ENCODE peak calls at places on chromosomes 3 and 15, in four cellular contexts. One of them, this sample, is unnamed. For H3K4me1 and H3K9me3, the result is how much of the 10 kb centered on the place peaks cover.

GRCh38 chr3:60577601-60578000 is 673.7 kb downstream of the FHIT start:
- DNase-seq in right atrium auricular region: no peak
- DNase-seq in thoracic aorta: no peak
- DNase-seq in Peyer's patch: no peak
- DNase-seq in this sample: no peak

GRCh38 chr3:186525369-186526255 is 18.6 kb downstream of the CRYGS start:
- DNase-seq in right atrium auricular region: no peak
- DNase-seq in thoracic aorta: no peak
- DNase-seq in Peyer's patch: no peak
- DNase-seq in this sample: no peak

GRCh38 chr15:74032046-74032445 is 37.5 kb downstream of the PML start:
- DNase-seq in thoracic aorta: no peak
- DNase-seq in right atrium auricular region: no peak
- DNase-seq in Peyer's patch: no peak
- DNase-seq in this sample: no peak

GRCh38 chr3:121627622-121628021 is 33.1 kb downstream of the HCLS1 start:
- DNase-seq in thoracic aorta: no peak
- DNase-seq in Peyer's patch: no peak
- DNase-seq in right atrium auricular region: no peak
- DNase-seq in this sample: no peak

GRCh38 chr3:20185364-20185732 is 658 bp downstream of the SGO1 start:
- DNase-seq in Peyer's patch: no peak
- DNase-seq in thoracic aorta: no peak
- DNase-seq in right atrium auricular region: no peak
- DNase-seq in this sample: peak

GRCh38 chr15:35519536-35520149 is 26.3 kb downstream of the DPH6 start:
- DNase-seq in thoracic aorta: no peak
- DNase-seq in right atrium auricular region: no peak
- DNase-seq in Peyer's patch: no peak
- DNase-seq in this sample: peak

GRCh38 chr3:59121346-59122144 is 71.7 kb upstream of the CFAP20DC start:
- DNase-seq in Peyer's patch: no peak
- DNase-seq in thoracic aorta: no peak
- DNase-seq in right atrium auricular region: no peak
- DNase-seq in this sample: no peak

GRCh38 chr3:72048873-72049272 is 263.9 kb upstream of the PROK2 start:
- DNase-seq in Peyer's patch: no peak
- DNase-seq in right atrium auricular region: no peak
- DNase-seq in thoracic aorta: no peak
- DNase-seq in this sample: no peak

GRCh38 chr3:70963412-70963811 is 620.1 kb downstream of the FOXP1 start:
- DNase-seq in thoracic aorta: no peak
- DNase-seq in Peyer's patch: no peak
- DNase-seq in right atrium auricular region: no peak
- DNase-seq in this sample: no peak

GRCh38 chr3:186432944-186433732 is 71.1 kb upstream of the DGKG start:
- DNase-seq in right atrium auricular region: no peak
- DNase-seq in thoracic aorta: no peak
- DNase-seq in Peyer's patch: no peak
- DNase-seq in this sample: no peak

GRCh38 chr3:65979152-65979551 is 59.6 kb downstream of the MAGI1 start:
- DNase-seq in Peyer's patch: no peak
- DNase-seq in thoracic aorta: peak
- DNase-seq in right atrium auricular region: no peak
- DNase-seq in this sample: no peak

GRCh38 chr15:38389924-38390542 is 63.9 kb upstream of the FAM98B start:
- DNase-seq in thoracic aorta: peak
- DNase-seq in right atrium auricular region: peak
- DNase-seq in Peyer's patch: peak
- DNase-seq in this sample: peak

DNA sequence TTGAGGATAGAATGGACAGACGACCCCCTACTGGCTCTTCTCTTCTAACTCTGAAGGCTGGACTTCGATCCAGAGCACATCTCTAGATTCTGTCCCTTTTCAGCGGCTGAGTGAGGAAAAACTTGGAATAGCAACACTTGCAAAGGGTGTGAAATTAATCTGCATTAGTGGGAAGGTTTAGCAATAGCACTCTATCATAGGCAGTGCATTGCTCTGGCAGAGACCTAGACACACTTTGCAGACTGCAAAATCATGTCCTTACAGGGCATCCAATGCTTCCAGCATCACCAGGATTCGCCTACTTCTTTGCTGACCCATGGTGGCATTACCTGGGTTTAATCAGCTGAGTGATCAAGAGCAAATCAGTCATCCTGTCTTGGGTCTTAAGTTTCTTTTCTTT is 43.1 kb downstream of the DAPK2 start:
- DNase-seq in Peyer's patch: no peak
- DNase-seq in right atrium auricular region: no peak
- DNase-seq in thoracic aorta: no peak
- DNase-seq in this sample: no peak
- H3K4me1 ChIP-seq in Peyer's patch: half or more
- H3K4me1 ChIP-seq in right atrium auricular region: under half
- H3K4me1 ChIP-seq in thoracic aorta: under half
- H3K4me1 ChIP-seq in this sample: under half

GRCh38 chr15:85646538-85647091 is 148.1 kb downstream of the KLHL25 start:
- DNase-seq in thoracic aorta: no peak
- DNase-seq in Peyer's patch: no peak
- DNase-seq in right atrium auricular region: no peak
- DNase-seq in this sample: no peak

GRCh38 chr15:85642054-85642692 is 152.6 kb downstream of the KLHL25 start:
- DNase-seq in Peyer's patch: no peak
- DNase-seq in thoracic aorta: no peak
- DNase-seq in right atrium auricular region: no peak
- DNase-seq in this sample: no peak

GRCh38 chr15:85639752-85640381 is 154.9 kb downstream of the KLHL25 start:
- DNase-seq in Peyer's patch: no peak
- DNase-seq in right atrium auricular region: no peak
- DNase-seq in thoracic aorta: no peak
- DNase-seq in this sample: no peak

GRCh38 chr15:85642693-85643058 is 152.0 kb downstream of the KLHL25 start:
- DNase-seq in right atrium auricular region: peak
- DNase-seq in Peyer's patch: no peak
- DNase-seq in thoracic aorta: peak
- DNase-seq in this sample: no peak
- H3K4me3 ChIP-seq in right atrium auricular region: no peak
- H3K4me3 ChIP-seq in Peyer's patch: no peak
- H3K4me3 ChIP-seq in thoracic aorta: peak
- H3K4me3 ChIP-seq in this sample: no peak

DNA sequence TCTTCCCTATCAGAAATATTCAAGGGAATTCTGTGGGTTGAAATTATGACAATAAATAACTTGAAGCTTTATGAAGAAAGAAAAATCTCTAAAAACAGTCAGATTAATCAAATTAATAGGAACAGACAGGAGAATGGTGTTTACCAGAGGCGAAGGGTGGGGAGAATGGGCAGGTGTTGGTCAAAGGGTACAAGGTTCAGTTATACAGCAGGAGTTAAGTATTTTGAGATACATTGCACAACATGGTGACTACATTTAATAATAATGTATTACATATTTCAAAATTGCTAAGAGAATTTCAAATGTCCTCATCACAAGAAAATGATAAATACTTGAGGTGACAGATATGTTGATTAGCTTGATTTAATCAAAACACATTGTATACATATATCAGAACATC is 18.6 kb downstream of the SPCS1 start:
- DNase-seq in right atrium auricular region: no peak
- DNase-seq in thoracic aorta: no peak
- DNase-seq in Peyer's patch: no peak
- DNase-seq in this sample: no peak
- H3K9me3 ChIP-seq in right atrium auricular region: under half
- H3K9me3 ChIP-seq in thoracic aorta: under half
- H3K9me3 ChIP-seq in Peyer's patch: under half
- H3K9me3 ChIP-seq in this sample: under half

GRCh38 chr3:127403795-127404194 is 115.9 kb upstream of the PRR20G start:
- DNase-seq in right atrium auricular region: no peak
- DNase-seq in thoracic aorta: no peak
- DNase-seq in Peyer's patch: no peak
- DNase-seq in this sample: no peak
- H3K4me1 ChIP-seq in right atrium auricular region: under half
- H3K4me1 ChIP-seq in thoracic aorta: under half
- H3K4me1 ChIP-seq in Peyer's patch: under half
- H3K4me1 ChIP-seq in this sample: under half

GRCh38 chr15:64701482-64701881 is 73.9 kb downstream of the RBPMS2 start:
- DNase-seq in thoracic aorta: no peak
- DNase-seq in Peyer's patch: no peak
- DNase-seq in right atrium auricular region: no peak
- DNase-seq in this sample: no peak
- H3K4me3 ChIP-seq in thoracic aorta: peak
- H3K4me3 ChIP-seq in Peyer's patch: no peak
- H3K4me3 ChIP-seq in right atrium auricular region: no peak
- H3K4me3 ChIP-seq in this sample: no peak

This sample was measured in SJSA1.